ENCODE peak calls at places on chromosome 14, in seven cellular contexts. One of them, this sample, is unnamed.

GRCh38 chr14:22973217-22974032 is 8.9 kb downstream of the AJUBA start:
- DNase-seq in neuronal stem cell: peak
- DNase-seq in IMR-90: peak
- DNase-seq in H9: peak
- DNase-seq in mesendoderm: peak
- DNase-seq in mesenchymal stem cell: peak
- DNase-seq in H1: no peak
- DNase-seq in this sample: peak

GRCh38 chr14:54565236-54566151 is 1.4 kb upstream of the SAMD4A start:
- DNase-seq in neuronal stem cell: peak
- DNase-seq in IMR-90: peak
- DNase-seq in H9: peak
- DNase-seq in mesendoderm: peak
- DNase-seq in mesenchymal stem cell: peak
- DNase-seq in H1: no peak
- DNase-seq in this sample: peak

GRCh38 chr14:72826039-72826438 is 67.9 kb downstream of the DPF3 start:
- DNase-seq in neuronal stem cell: no peak
- DNase-seq in IMR-90: no peak
- DNase-seq in H9: no peak
- DNase-seq in mesendoderm: peak
- DNase-seq in mesenchymal stem cell: no peak
- DNase-seq in H1: no peak
- DNase-seq in this sample: no peak

GRCh38 chr14:55228261-55228660 is 36.9 kb upstream of the DLGAP5 start:
- DNase-seq in neuronal stem cell: no peak
- DNase-seq in IMR-90: no peak
- DNase-seq in H9: no peak
- DNase-seq in mesendoderm: no peak
- DNase-seq in mesenchymal stem cell: no peak
- DNase-seq in H1: no peak
- DNase-seq in this sample: no peak

GRCh38 chr14:60095781-60096450 is 4.2 kb downstream of the PCNX4 start:
- DNase-seq in neuronal stem cell: no peak
- DNase-seq in IMR-90: peak
- DNase-seq in H9: no peak
- DNase-seq in mesendoderm: no peak
- DNase-seq in mesenchymal stem cell: peak
- DNase-seq in H1: no peak
- DNase-seq in this sample: no peak

GRCh38 chr14:74514471-74514932 is 20.9 kb downstream of the ISCA2 start:
- DNase-seq in neuronal stem cell: no peak
- DNase-seq in IMR-90: peak
- DNase-seq in H9: no peak
- DNase-seq in mesendoderm: no peak
- DNase-seq in mesenchymal stem cell: peak
- DNase-seq in H1: no peak
- DNase-seq in this sample: no peak

GRCh38 chr14:71665157-71665556 is 267.1 kb upstream of the RGS6 start:
- DNase-seq in neuronal stem cell: no peak
- DNase-seq in IMR-90: peak
- DNase-seq in H9: no peak
- DNase-seq in mesendoderm: no peak
- DNase-seq in mesenchymal stem cell: peak
- DNase-seq in H1: no peak
- DNase-seq in this sample: no peak

GRCh38 chr14:21894003-21894897 is 220.6 kb upstream of the OR4E1 start:
- DNase-seq in neuronal stem cell: no peak
- DNase-seq in IMR-90: no peak
- DNase-seq in H9: peak
- DNase-seq in mesendoderm: peak
- DNase-seq in mesenchymal stem cell: no peak
- DNase-seq in H1: no peak
- DNase-seq in this sample: peak

GRCh38 chr14:58191763-58192596 is 8.0 kb upstream of the ACTR10 start:
- DNase-seq in neuronal stem cell: no peak
- DNase-seq in IMR-90: no peak
- DNase-seq in H9: no peak
- DNase-seq in mesendoderm: no peak
- DNase-seq in mesenchymal stem cell: no peak
- DNase-seq in H1: no peak
- DNase-seq in this sample: no peak

GRCh38 chr14:95318870-95319311 is 817 bp downstream of the CLMN start:
- DNase-seq in neuronal stem cell: no peak
- DNase-seq in IMR-90: no peak
- DNase-seq in H9: peak
- DNase-seq in mesendoderm: no peak
- DNase-seq in mesenchymal stem cell: no peak
- DNase-seq in H1: no peak
- DNase-seq in this sample: no peak

GRCh38 chr14:75453817-75454434 is 26.1 kb downstream of the JDP2 start:
- DNase-seq in neuronal stem cell: no peak
- DNase-seq in IMR-90: no peak
- DNase-seq in H9: no peak
- DNase-seq in mesendoderm: peak
- DNase-seq in mesenchymal stem cell: no peak
- DNase-seq in H1: no peak
- DNase-seq in this sample: peak

GRCh38 chr14:60915781-60916180 is 65.1 kb downstream of the TRMT5 start:
- DNase-seq in neuronal stem cell: no peak
- DNase-seq in IMR-90: peak
- DNase-seq in H9: no peak
- DNase-seq in mesendoderm: peak
- DNase-seq in mesenchymal stem cell: no peak
- DNase-seq in H1: no peak
- DNase-seq in this sample: no peak

GRCh38 chr14:59159169-59159568 is 29.3 kb upstream of the DAAM1 start:
- DNase-seq in neuronal stem cell: no peak
- DNase-seq in IMR-90: peak
- DNase-seq in H9: no peak
- DNase-seq in mesendoderm: no peak
- DNase-seq in mesenchymal stem cell: peak
- DNase-seq in H1: no peak
- DNase-seq in this sample: no peak

GRCh38 chr14:84819528-84819927 is 710.4 kb upstream of the FLRT2 start:
- DNase-seq in neuronal stem cell: no peak
- DNase-seq in IMR-90: no peak
- DNase-seq in H9: no peak
- DNase-seq in mesendoderm: no peak
- DNase-seq in mesenchymal stem cell: no peak
- DNase-seq in H1: no peak
- DNase-seq in this sample: no peak

GRCh38 chr14:92969470-92970232 is 46.7 kb downstream of the CHGA start:
- DNase-seq in neuronal stem cell: no peak
- DNase-seq in IMR-90: no peak
- DNase-seq in H9: no peak
- DNase-seq in mesendoderm: no peak
- DNase-seq in mesenchymal stem cell: no peak
- DNase-seq in H1: no peak
- DNase-seq in this sample: no peak

GRCh38 chr14:88327497-88327896 is 4.4 kb upstream of the KCNK10 start:
- DNase-seq in neuronal stem cell: no peak
- DNase-seq in IMR-90: no peak
- DNase-seq in H9: no peak
- DNase-seq in mesendoderm: no peak
- DNase-seq in mesenchymal stem cell: no peak
- DNase-seq in H1: no peak
- DNase-seq in this sample: no peak

GRCh38 chr14:70995671-70996070 is 88.4 kb downstream of the PCNX1 start:
- DNase-seq in neuronal stem cell: no peak
- DNase-seq in IMR-90: peak
- DNase-seq in H9: peak
- DNase-seq in mesendoderm: peak
- DNase-seq in mesenchymal stem cell: no peak
- DNase-seq in H1: no peak
- DNase-seq in this sample: no peak

GRCh38 chr14:97995038-97995437 is 1197.9 kb downstream of the VRK1 start:
- DNase-seq in neuronal stem cell: no peak
- DNase-seq in IMR-90: no peak
- DNase-seq in H9: no peak
- DNase-seq in mesendoderm: no peak
- DNase-seq in mesenchymal stem cell: no peak
- DNase-seq in H1: no peak
- DNase-seq in this sample: no peak

GRCh38 chr14:28763914-28764848 is 2.4 kb upstream of the FOXG1 start:
- DNase-seq in neuronal stem cell: no peak
- DNase-seq in IMR-90: no peak
- DNase-seq in H9: peak
- DNase-seq in mesendoderm: peak
- DNase-seq in mesenchymal stem cell: no peak
- DNase-seq in H1: no peak
- DNase-seq in this sample: no peak

GRCh38 chr14:21589317-21589716 is 9.4 kb upstream of the OR10G3 start:
- DNase-seq in neuronal stem cell: no peak
- DNase-seq in IMR-90: no peak
- DNase-seq in H9: no peak
- DNase-seq in mesendoderm: no peak
- DNase-seq in mesenchymal stem cell: no peak
- DNase-seq in H1: no peak
- DNase-seq in this sample: peak

GRCh38 chr14:90567991-90568390 is 171.2 kb downstream of the CALM1 start:
- DNase-seq in neuronal stem cell: no peak
- DNase-seq in IMR-90: no peak
- DNase-seq in H9: no peak
- DNase-seq in mesendoderm: no peak
- DNase-seq in mesenchymal stem cell: no peak
- DNase-seq in H1: no peak
- DNase-seq in this sample: no peak

GRCh38 chr14:100078997-100079561 is 13.9 kb downstream of the EVL start:
- DNase-seq in neuronal stem cell: no peak
- DNase-seq in IMR-90: peak
- DNase-seq in H9: peak
- DNase-seq in mesendoderm: peak
- DNase-seq in mesenchymal stem cell: peak
- DNase-seq in H1: peak
- DNase-seq in this sample: no peak

GRCh38 chr14:75879031-75879430 is 102.8 kb downstream of the TGFB3 start:
- DNase-seq in neuronal stem cell: no peak
- DNase-seq in IMR-90: peak
- DNase-seq in H9: no peak
- DNase-seq in mesendoderm: no peak
- DNase-seq in mesenchymal stem cell: peak
- DNase-seq in H1: no peak
- DNase-seq in this sample: peak

GRCh38 chr14:101005447-101005846 is 101.9 kb upstream of the RTL1 start:
- DNase-seq in neuronal stem cell: no peak
- DNase-seq in IMR-90: no peak
- DNase-seq in H9: peak
- DNase-seq in mesendoderm: no peak
- DNase-seq in mesenchymal stem cell: no peak
- DNase-seq in H1: no peak
- DNase-seq in this sample: no peak

GRCh38 chr14:34646570-34647255 is 16.8 kb upstream of the SNX6 start:
- DNase-seq in neuronal stem cell: no peak
- DNase-seq in IMR-90: no peak
- DNase-seq in H9: no peak
- DNase-seq in mesendoderm: no peak
- DNase-seq in mesenchymal stem cell: no peak
- DNase-seq in H1: no peak
- DNase-seq in this sample: no peak

GRCh38 chr14:90419200-90419599 is 22.4 kb downstream of the CALM1 start:
- DNase-seq in neuronal stem cell: no peak
- DNase-seq in IMR-90: peak
- DNase-seq in H9: no peak
- DNase-seq in mesendoderm: no peak
- DNase-seq in mesenchymal stem cell: peak
- DNase-seq in H1: no peak
- DNase-seq in this sample: peak

GRCh38 chr14:86777950-86778602 is 1214.9 kb downstream of the GALC start:
- DNase-seq in neuronal stem cell: no peak
- DNase-seq in IMR-90: peak
- DNase-seq in H9: no peak
- DNase-seq in mesendoderm: no peak
- DNase-seq in mesenchymal stem cell: peak
- DNase-seq in H1: no peak
- DNase-seq in this sample: no peak

GRCh38 chr14:35854696-35855270 is 28.6 kb downstream of the BRMS1L start:
- DNase-seq in neuronal stem cell: no peak
- DNase-seq in IMR-90: no peak
- DNase-seq in H9: no peak
- DNase-seq in mesendoderm: no peak
- DNase-seq in mesenchymal stem cell: no peak
- DNase-seq in H1: no peak
- DNase-seq in this sample: peak
- H2BK120ac ChIP-seq in neuronal stem cell: no peak
- H2BK120ac ChIP-seq in IMR-90: no peak
- H2BK120ac ChIP-seq in H9: no peak
- H2BK120ac ChIP-seq in mesendoderm: no peak
- H2BK120ac ChIP-seq in mesenchymal stem cell: no peak
- H2BK120ac ChIP-seq in H1: no peak
- H2BK120ac ChIP-seq in this sample: no peak

GRCh38 chr14:65594882-65595237 is 182.3 kb downstream of the FUT8 start:
- DNase-seq in neuronal stem cell: no peak
- DNase-seq in IMR-90: no peak
- DNase-seq in H9: no peak
- DNase-seq in mesendoderm: no peak
- DNase-seq in mesenchymal stem cell: no peak
- DNase-seq in H1: no peak
- DNase-seq in this sample: no peak
- H3K27ac ChIP-seq in neuronal stem cell: no peak
- H3K27ac ChIP-seq in IMR-90: no peak
- H3K27ac ChIP-seq in H9: no peak
- H3K27ac ChIP-seq in mesendoderm: no peak
- H3K27ac ChIP-seq in mesenchymal stem cell: no peak
- H3K27ac ChIP-seq in H1: no peak
- H3K27ac ChIP-seq in this sample: peak

DNA sequence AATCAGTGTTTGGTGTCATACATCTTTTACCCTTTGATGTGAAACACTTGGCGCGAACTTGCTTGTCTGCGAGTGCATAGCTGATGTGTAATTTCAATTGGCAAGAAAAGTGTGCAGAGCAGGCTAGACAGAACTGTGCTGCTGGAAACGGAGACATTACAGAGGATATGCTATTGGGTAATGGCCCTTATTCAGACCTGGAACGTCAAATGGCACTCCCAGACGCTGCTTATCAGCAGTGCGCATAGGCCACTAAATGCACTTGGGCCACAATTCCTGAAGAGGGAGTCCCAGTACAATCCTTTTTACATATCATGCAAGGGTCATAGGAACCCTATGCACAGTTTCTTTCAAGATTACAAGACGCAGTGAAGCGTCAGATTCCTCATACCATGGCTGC is 15.7 kb upstream of the SLC10A1 start:
- DNase-seq in neuronal stem cell: no peak
- DNase-seq in IMR-90: no peak
- DNase-seq in H9: no peak
- DNase-seq in mesendoderm: no peak
- DNase-seq in mesenchymal stem cell: no peak
- DNase-seq in H1: no peak
- DNase-seq in this sample: peak
- H2BK120ac ChIP-seq in neuronal stem cell: no peak
- H2BK120ac ChIP-seq in IMR-90: no peak
- H2BK120ac ChIP-seq in H9: no peak
- H2BK120ac ChIP-seq in mesendoderm: no peak
- H2BK120ac ChIP-seq in mesenchymal stem cell: no peak
- H2BK120ac ChIP-seq in H1: no peak
- H2BK120ac ChIP-seq in this sample: no peak

DNA sequence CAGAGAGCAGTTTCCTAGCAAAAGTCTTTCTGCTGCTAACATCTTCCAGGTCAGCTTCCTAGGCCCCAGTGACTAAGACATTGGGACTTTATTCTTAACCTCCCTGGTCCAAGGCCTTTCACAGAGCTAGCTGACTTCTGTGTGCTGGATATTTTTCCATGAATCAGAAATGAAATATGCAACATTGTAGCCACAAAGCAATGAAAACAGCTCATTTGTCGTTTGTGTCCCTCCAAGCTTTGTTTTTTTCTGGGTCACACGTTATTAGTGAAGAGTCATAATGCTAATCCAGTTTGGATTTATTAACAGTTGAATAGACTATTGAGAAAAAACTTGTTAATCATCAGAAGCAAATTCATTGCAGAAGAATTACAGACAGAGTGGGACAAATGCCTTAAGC is 82.4 kb downstream of the ARF6 start:
- DNase-seq in neuronal stem cell: no peak
- DNase-seq in IMR-90: peak
- DNase-seq in H9: no peak
- DNase-seq in mesendoderm: no peak
- DNase-seq in mesenchymal stem cell: peak
- DNase-seq in H1: no peak
- DNase-seq in this sample: peak
- H3K27ac ChIP-seq in neuronal stem cell: no peak
- H3K27ac ChIP-seq in IMR-90: peak
- H3K27ac ChIP-seq in H9: no peak
- H3K27ac ChIP-seq in mesendoderm: no peak
- H3K27ac ChIP-seq in mesenchymal stem cell: peak
- H3K27ac ChIP-seq in H1: no peak
- H3K27ac ChIP-seq in this sample: no peak